ENCODE peak calls at places on chromosome 3, in nine cellular contexts. Q, R, P, M, C, O, J, H and W are unnamed samples.

GRCh38 chr3:14805946-14806537 is 12.7 kb upstream of the FGD5 start:
- DNase-seq in Q (no peak), R (no peak), P (no peak), M (no peak), C (no peak), O (no peak), J (peak), H (no peak), W (no peak)

GRCh38 chr3:49804141-49805041 is 1.3 kb downstream of the INKA1 start:
- DNase-seq in Q (no peak), R (no peak), P (no peak), M (no peak), C (no peak), O (no peak), J (peak), H (no peak), W (no peak)

GRCh38 chr3:36965440-36965839 is 20.6 kb upstream of the TRANK1 start:
- DNase-seq in Q (no peak), R (no peak), P (no peak), M (no peak), C (no peak), O (no peak), J (no peak), H (no peak), W (no peak)

GRCh38 chr3:105511031-105511430 is 144.3 kb downstream of the ALCAM start:
- DNase-seq in Q (no peak), R (no peak), P (no peak), M (no peak), C (no peak), O (no peak), J (no peak), H (no peak), W (no peak)

GRCh38 chr3:148924572-148924971 is 59.5 kb downstream of the CPA3 start:
- DNase-seq in Q (no peak), R (no peak), P (peak), M (no peak), C (no peak), O (no peak), J (no peak), H (no peak), W (no peak)

GRCh38 chr3:120418866-120419490 is 31.8 kb downstream of the FSTL1 start:
- DNase-seq in Q (no peak), R (no peak), P (no peak), M (peak), C (peak), O (peak), J (no peak), H (no peak), W (peak)

GRCh38 chr3:95521396-95521795 is 1293.0 kb upstream of the EPHA6 start:
- DNase-seq in Q (no peak), R (no peak), P (no peak), M (no peak), C (no peak), O (no peak), J (no peak), H (no peak), W (no peak)

GRCh38 chr3:136404056-136404455 is 153.9 kb downstream of the PCCB start:
- DNase-seq in Q (no peak), R (no peak), P (no peak), M (no peak), C (no peak), O (no peak), J (no peak), H (no peak), W (no peak)

GRCh38 chr3:11521167-11521566 is 122.5 kb downstream of the VGLL4 start:
- DNase-seq in Q (no peak), R (no peak), P (no peak), M (no peak), C (no peak), O (no peak), J (no peak), H (no peak), W (no peak)

GRCh38 chr3:53137835-53138446 is 7.7 kb upstream of the RFT1 start:
- DNase-seq in Q (no peak), R (no peak), P (peak), M (no peak), C (no peak), O (no peak), J (no peak), H (no peak), W (no peak)

GRCh38 chr3:166190360-166190759 is 353.1 kb upstream of the BCHE start:
- DNase-seq in Q (no peak), R (no peak), P (peak), M (no peak), C (no peak), O (no peak), J (no peak), H (no peak), W (no peak)

GRCh38 chr3:43748179-43748578 is 57.4 kb downstream of the ABHD5 start:
- DNase-seq in Q (no peak), R (no peak), P (peak), M (no peak), C (no peak), O (no peak), J (no peak), H (no peak), W (no peak)

GRCh38 chr3:99645277-99646106 is 7.1 kb downstream of the COL8A1 start:
- DNase-seq in Q (peak), R (no peak), P (peak), M (no peak), C (peak), O (no peak), J (no peak), H (no peak), W (no peak)

GRCh38 chr3:12961007-12961725 is 112.1 kb downstream of the IQSEC1 start:
- DNase-seq in Q (no peak), R (no peak), P (no peak), M (no peak), C (peak), O (no peak), J (no peak), H (no peak), W (no peak)

GRCh38 chr3:88003115-88003755 is 55.6 kb downstream of the CGGBP1 start:
- DNase-seq in Q (no peak), R (no peak), P (peak), M (no peak), C (peak), O (no peak), J (no peak), H (no peak), W (no peak)

GRCh38 chr3:51671090-51672082 is at the start of gene TEX264:
- DNase-seq in Q (peak), R (peak), P (peak), M (peak), C (peak), O (peak), J (peak), H (peak), W (peak)
- TF ChIP-seq POLR2A in Q (peak), R (peak), P (peak), M (peak), C (peak), O (no peak), J (peak), H (peak), W (peak)

DNA sequence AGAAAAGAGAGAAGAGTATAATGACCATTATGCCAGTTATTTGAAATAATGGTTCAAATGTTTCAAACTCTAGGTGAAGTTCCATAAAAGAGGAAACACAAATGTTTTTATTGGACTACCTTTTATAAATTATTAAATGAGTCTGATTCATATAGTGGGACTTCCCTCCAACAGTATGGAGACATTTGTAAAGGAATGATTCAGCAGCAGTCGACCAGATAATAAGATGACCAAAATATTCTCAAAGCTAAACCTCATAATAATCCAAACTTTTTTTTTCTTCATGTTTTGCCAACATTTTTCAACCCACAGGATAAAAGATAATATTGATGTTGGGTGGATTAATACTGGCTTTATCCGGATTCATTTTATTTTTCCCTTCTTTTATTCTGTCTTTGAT is 18.8 kb downstream of the TIPARP start:
- DNase-seq in Q (no peak), R (no peak), P (peak), M (no peak), C (no peak), O (no peak), J (no peak), H (no peak), W (no peak)
- H3K27ac ChIP-seq in Q (no peak), R (no peak), P (peak), M (no peak), C (no peak), O (no peak), J (no peak), H (no peak), W (no peak)

DNA sequence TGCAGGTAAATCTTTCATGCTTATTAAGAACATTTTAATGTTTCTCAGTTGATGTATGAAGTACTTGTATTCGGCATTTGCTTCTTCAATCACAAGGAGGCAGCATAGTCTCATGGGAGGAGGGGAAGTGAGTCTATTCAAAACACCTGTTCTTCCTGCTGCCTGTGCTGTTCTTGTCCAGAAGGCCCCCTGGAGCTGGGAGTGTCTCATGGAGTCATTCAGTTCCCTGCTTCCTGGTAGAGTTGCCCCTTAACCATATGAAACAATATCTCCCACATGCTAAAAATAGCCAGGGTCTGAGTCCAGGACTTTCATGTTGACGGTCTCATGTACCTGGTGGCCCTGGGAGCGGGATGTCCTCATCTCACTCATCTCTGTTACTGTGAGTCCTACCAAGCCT is 15.5 kb upstream of the PPP1R2 start:
- DNase-seq in Q (no peak), R (no peak), P (peak), M (peak), C (peak), O (no peak), J (no peak), H (no peak), W (no peak)
- TF ChIP-seq CTCF in Q (no peak), R (no peak), P (peak), M (no peak), C (peak), O (no peak), J (peak), H (peak), W (peak)

GRCh38 chr3:193656878-193657282 is 63.9 kb downstream of the OPA1 start:
- DNase-seq in Q (no peak), R (no peak), P (no peak), M (no peak), C (peak), O (no peak), J (no peak), H (no peak), W (no peak)

GRCh38 chr3:193650585-193650984 is 57.6 kb downstream of the OPA1 start:
- DNase-seq in Q (no peak), R (no peak), P (no peak), M (no peak), C (no peak), O (no peak), J (no peak), H (no peak), W (no peak)

GRCh38 chr3:193660698-193661400 is 67.8 kb downstream of the OPA1 start:
- DNase-seq in Q (no peak), R (no peak), P (peak), M (no peak), C (peak), O (no peak), J (no peak), H (no peak), W (no peak)

GRCh38 chr3:193656445-193656844 is 63.4 kb downstream of the OPA1 start:
- DNase-seq in Q (no peak), R (no peak), P (peak), M (no peak), C (peak), O (no peak), J (no peak), H (no peak), W (no peak)

DNA sequence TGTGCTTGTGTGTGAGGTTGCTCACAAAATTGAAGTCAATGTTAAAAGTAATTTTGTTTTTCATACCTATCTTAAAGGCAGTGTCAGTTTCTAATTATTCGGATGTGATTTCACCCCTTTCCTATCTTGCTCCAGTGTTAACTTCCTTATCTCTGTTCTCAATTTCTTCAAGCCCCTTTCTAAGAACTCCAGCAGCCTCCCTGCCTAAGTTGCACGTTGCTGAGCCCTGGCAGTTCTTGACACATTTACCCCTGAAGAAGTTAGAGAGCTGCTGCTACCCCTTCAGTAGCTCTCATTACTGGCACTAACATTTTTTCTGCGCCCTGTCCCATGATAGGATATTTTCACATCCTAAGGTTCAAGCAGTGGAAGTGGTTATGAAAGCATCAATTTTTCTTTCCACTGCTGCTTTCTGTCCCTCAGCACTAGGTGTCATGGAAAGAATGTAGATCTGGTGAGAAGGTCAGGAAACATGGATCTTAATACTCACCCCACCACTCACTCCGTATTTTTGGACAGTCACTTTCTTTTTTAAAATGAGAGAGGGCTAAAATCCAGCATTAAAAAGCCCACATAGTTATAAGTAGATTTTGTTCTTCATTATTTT is 62.9 kb downstream of the OPA1 start:
- DNase-seq in Q (no peak), R (no peak), P (no peak), M (no peak), C (peak), O (no peak), J (no peak), H (no peak), W (no peak)
- TF ChIP-seq POLR2A in Q (no peak), R (no peak), P (no peak), M (no peak), C (no peak), O (no peak), J (no peak), H (no peak), W (no peak)

DNA sequence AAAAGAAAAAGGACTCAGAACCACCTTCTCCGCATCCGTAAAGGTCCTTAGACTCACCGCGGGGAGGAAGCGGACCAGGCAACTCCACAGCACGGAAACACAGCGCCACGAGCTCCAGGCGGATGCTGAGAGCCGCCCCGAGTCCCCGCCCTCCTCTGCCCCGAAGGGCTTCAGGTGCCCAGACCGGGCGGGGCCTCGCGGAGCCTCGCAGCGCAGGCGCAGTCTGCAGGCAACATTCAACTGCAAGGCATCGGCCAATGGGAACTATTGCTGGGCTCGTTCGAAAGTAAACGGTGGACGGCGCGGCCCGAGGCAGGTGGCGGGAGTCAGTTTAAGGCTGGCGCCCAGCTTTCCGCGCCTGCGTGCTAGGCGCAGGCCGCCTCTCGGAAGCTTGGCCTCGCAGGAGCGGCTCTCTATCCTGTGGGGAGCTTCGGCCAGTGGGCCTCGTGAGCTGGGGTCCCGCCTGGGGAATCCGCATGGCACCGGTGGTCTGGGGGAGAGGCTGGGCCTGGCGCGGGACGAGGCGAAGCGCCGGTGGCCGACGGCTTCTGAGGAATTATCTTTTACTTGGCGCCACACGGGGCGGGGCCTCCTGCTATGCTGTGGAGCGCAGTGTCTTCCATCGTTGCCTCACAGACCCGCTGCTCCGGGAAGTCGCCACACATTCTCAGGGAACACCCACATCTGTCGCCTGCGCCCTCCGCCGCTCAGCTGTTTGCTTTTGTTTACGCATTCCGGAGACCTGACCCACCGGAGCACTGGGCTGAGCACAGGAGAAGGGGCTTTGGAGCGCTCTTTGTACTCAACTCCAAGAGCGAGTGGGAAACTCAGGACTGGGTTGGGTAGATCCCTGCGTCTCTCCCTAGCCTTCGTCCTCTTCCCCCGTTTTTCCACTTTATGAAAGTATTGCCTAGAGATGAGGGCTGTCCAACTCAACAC is at the start of gene TRIM59:
- DNase-seq in Q (peak), R (peak), P (peak), M (peak), C (peak), O (peak), J (peak), H (peak), W (peak)
- H3K27ac ChIP-seq in Q (no peak), R (peak), P (peak), M (peak), C (peak), O (peak), J (peak), H (peak), W (peak)